ENCODE peak calls at places on chromosome 1, in seven cellular contexts. R is lower leg skin, U is heart right ventricle, B is D721Med, A is right lobe of liver, F is HFFc6, M is brain microvascular endothelial cell. C is an unnamed sample.

GRCh38 chr1:180241716-180242544 is 11.9 kb downstream of the LHX4 start:
- DNase-seq in R (no peak), U (no peak), B (no peak), A (no peak), F (no peak), M (no peak), C (no peak)

GRCh38 chr1:230848235-230848634 is 20.1 kb downstream of the C1orf198 start:
- DNase-seq in R (no peak), U (no peak), B (no peak), A (no peak), F (no peak), M (no peak), C (no peak)

GRCh38 chr1:14738235-14738634 is 139.8 kb downstream of the KAZN start:
- DNase-seq in R (no peak), U (no peak), B (no peak), A (no peak), F (no peak), M (no peak), C (no peak)

GRCh38 chr1:67158401-67158800 is 7.9 kb upstream of the IL23R start:
- DNase-seq in R (no peak), U (no peak), B (no peak), A (no peak), F (no peak), M (no peak), C (no peak)

GRCh38 chr1:115906627-115907026 is 65.7 kb upstream of the NHLH2 start:
- DNase-seq in R (no peak), U (no peak), B (no peak), A (no peak), F (no peak), M (no peak), C (no peak)

GRCh38 chr1:182703539-182703938 is 19.2 kb upstream of the RGS8 start:
- DNase-seq in R (no peak), U (no peak), B (no peak), A (no peak), F (no peak), M (no peak), C (no peak)

GRCh38 chr1:27487927-27488522 is 1.9 kb downstream of the WASF2 start:
- DNase-seq in R (no peak), U (no peak), B (no peak), A (no peak), F (no peak), M (no peak), C (no peak)

GRCh38 chr1:243882276-243882675 is 32.2 kb upstream of the AKT3 start:
- DNase-seq in R (no peak), U (no peak), B (no peak), A (no peak), F (peak; percentile 52), M (peak; percentile 47), C (no peak)

GRCh38 chr1:43441894-43442632 is 11.7 kb downstream of the HYI start:
- DNase-seq in R (peak; percentile 73), U (no peak), B (no peak), A (peak; percentile 17), F (no peak), M (no peak), C (no peak)

GRCh38 chr1:202662081-202662480 is 48.2 kb downstream of the SYT2 start:
- DNase-seq in R (no peak), U (no peak), B (no peak), A (no peak), F (no peak), M (no peak), C (no peak)

GRCh38 chr1:5938068-5938740 is 54.0 kb downstream of the NPHP4 start:
- DNase-seq in R (peak; percentile 80), U (no peak), B (no peak), A (no peak), F (peak; percentile 79), M (peak; percentile 83), C (peak; percentile 83)

GRCh38 chr1:152907686-152908601 is at the start of gene IVL:
- DNase-seq in R (no peak), U (no peak), B (no peak), A (no peak), F (no peak), M (no peak), C (no peak)

GRCh38 chr1:116494351-116494692 is 76.5 kb downstream of the CD58 start:
- DNase-seq in R (no peak), U (no peak), B (no peak), A (no peak), F (no peak), M (no peak), C (no peak)

GRCh38 chr1:47976728-47977127 is 20.5 kb downstream of the TRABD2B start:
- DNase-seq in R (no peak), U (no peak), B (no peak), A (no peak), F (no peak), M (no peak), C (no peak)

GRCh38 chr1:35531368-35531767 is 25.8 kb downstream of the KIAA0319L start:
- DNase-seq in R (no peak), U (no peak), B (no peak), A (no peak), F (no peak), M (no peak), C (no peak)

GRCh38 chr1:209830722-209831121 is 3.0 kb downstream of the UTP25 start:
- DNase-seq in R (no peak), U (no peak), B (no peak), A (no peak), F (no peak), M (no peak), C (no peak)

GRCh38 chr1:196306421-196306820 is 301.8 kb downstream of the KCNT2 start:
- DNase-seq in R (no peak), U (no peak), B (no peak), A (no peak), F (no peak), M (no peak), C (no peak)

GRCh38 chr1:204206121-204206520 is 7.7 kb downstream of the GOLT1A start:
- DNase-seq in R (peak; percentile 12), U (no peak), B (no peak), A (no peak), F (peak; percentile 65), M (no peak), C (no peak)

GRCh38 chr1:156490401-156491032 is 10.1 kb downstream of the MEF2D start:
- DNase-seq in R (no peak), U (peak; percentile 63), B (peak; percentile 63), A (no peak), F (no peak), M (no peak), C (no peak)

GRCh38 chr1:156491151-156491949 is 9.2 kb downstream of the MEF2D start:
- DNase-seq in R (no peak), U (no peak), B (no peak), A (no peak), F (no peak), M (no peak), C (no peak)

GRCh38 chr1:156493154-156493631 is 7.4 kb downstream of the MEF2D start:
- DNase-seq in R (no peak), U (peak; percentile 68), B (peak; percentile 87), A (no peak), F (no peak), M (no peak), C (no peak)

GRCh38 chr1:156492591-156493080 is 7.9 kb downstream of the MEF2D start:
- DNase-seq in R (no peak), U (peak; percentile 51), B (no peak), A (no peak), F (no peak), M (no peak), C (no peak)

GRCh38 chr1:156492013-156492590 is 8.5 kb downstream of the MEF2D start:
- DNase-seq in R (no peak), U (no peak), B (no peak), A (no peak), F (no peak), M (no peak), C (no peak)
- TF ChIP-seq CTCF in R (no peak), U (no peak), B (no peak), A (no peak), F (no peak), M (no peak), C (no peak)

GRCh38 chr1:223712184-223712855 is at the start of gene CAPN2:
- DNase-seq in R (peak; percentile 96), U (peak; percentile 89), B (peak; percentile 47), A (peak; percentile 90), F (peak; percentile 77), M (no peak), C (peak; percentile 95)
- TF ChIP-seq CTCF in R (no peak), U (peak; percentile 91), B (peak; percentile 35), A (peak; percentile 88), F (peak; percentile 77), M (peak; percentile 57), C (peak; percentile 83)

GRCh38 chr1:221548942-221549341 is 192.9 kb downstream of the DUSP10 start:
- DNase-seq in R (no peak), U (no peak), B (no peak), A (peak; percentile 43), F (no peak), M (no peak), C (no peak)

GRCh38 chr1:221541296-221541695 is 200.6 kb downstream of the DUSP10 start:
- DNase-seq in R (no peak), U (no peak), B (no peak), A (no peak), F (no peak), M (no peak), C (no peak)

DNA sequence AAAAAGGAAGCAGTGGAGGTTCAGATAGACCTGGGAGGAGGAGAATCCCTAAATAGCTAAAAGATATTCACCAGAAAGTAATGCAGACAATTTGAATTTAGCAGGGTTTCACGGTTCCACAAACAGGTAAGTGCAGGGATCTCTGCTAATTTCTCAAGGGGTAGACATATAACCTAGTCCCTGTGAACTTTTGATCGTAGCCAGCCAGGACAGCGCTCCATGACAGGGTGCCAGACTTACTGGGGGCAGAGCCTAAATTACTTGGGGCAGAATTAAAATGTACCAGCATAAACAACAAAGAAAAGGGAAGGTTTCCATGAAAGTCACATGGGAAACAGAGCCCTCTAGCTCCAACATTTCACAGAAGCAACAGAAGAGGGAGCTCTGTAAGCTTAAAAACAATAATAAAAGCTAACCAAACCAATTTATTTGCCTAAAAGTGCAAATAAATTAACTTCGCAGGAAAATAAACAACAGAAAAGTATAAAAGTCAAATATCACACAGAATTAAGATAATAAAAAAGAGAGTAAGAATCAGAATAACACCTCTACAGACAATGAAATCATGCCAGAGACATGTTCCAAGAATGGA is 198.3 kb downstream of the DUSP10 start:
- DNase-seq in R (no peak), U (no peak), B (no peak), A (no peak), F (peak; percentile 39), M (peak; percentile 18), C (no peak)
- TF ChIP-seq CTCF in R (no peak), U (peak; percentile 28), B (peak; percentile 61), A (peak; percentile 67), F (peak; percentile 82), M (peak; percentile 60), C (peak; percentile 62)

GRCh38 chr1:199113265-199113869 is 474.5 kb downstream of the PTPRC start:
- DNase-seq in R (no peak), U (peak; percentile 33), B (no peak), A (peak; percentile 42), F (peak; percentile 47), M (peak; percentile 75), C (no peak)
- TF ChIP-seq CTCF in R (no peak), U (peak; percentile 71), B (peak; percentile 97), A (peak; percentile 55), F (peak; percentile 92), M (peak; percentile 96), C (peak; percentile 70)

GRCh38 chr1:234507089-234507488 is 28.1 kb upstream of the TARBP1 start:
- DNase-seq in R (no peak), U (no peak), B (no peak), A (no peak), F (no peak), M (no peak), C (no peak)
- TF ChIP-seq CTCF in R (no peak), U (no peak), B (no peak), A (no peak), F (no peak), M (no peak), C (no peak)

GRCh38 chr1:13725714-13726175 is 25.8 kb downstream of the PRDM2 start:
- DNase-seq in R (no peak), U (no peak), B (no peak), A (no peak), F (peak; percentile 5), M (peak; percentile 54), C (no peak)
- TF ChIP-seq CTCF in R (no peak), U (peak; percentile 23), B (peak; percentile 31), A (peak; percentile 29), F (peak; percentile 63), M (peak; percentile 64), C (peak; percentile 55)

C was measured in osteocyte.